ENCODE peak calls at places on chromosomes 7 and 10, in six cellular contexts. One of them, this sample, is unnamed.

GRCh38 chr7:26103541-26104070 is 48.4 kb upstream of the NFE2L3 start:
- DNase-seq in H1: no peak
- DNase-seq in GM12878: no peak
- DNase-seq in K562: no peak
- DNase-seq in HepG2: no peak
- DNase-seq in HCT116: no peak
- DNase-seq in this sample: no peak

GRCh38 chr10:116272497-116273221 is at the start of gene GFRA1:
- DNase-seq in HepG2: no peak
- DNase-seq in GM12878: no peak
- DNase-seq in HCT116: no peak
- DNase-seq in K562: no peak
- DNase-seq in H1: no peak
- DNase-seq in this sample: peak

GRCh38 chr7:141558544-141559183 is 7.5 kb downstream of the AGK start:
- DNase-seq in GM12878: peak
- DNase-seq in HCT116: no peak
- DNase-seq in H1: no peak
- DNase-seq in HepG2: no peak
- DNase-seq in K562: no peak
- DNase-seq in this sample: no peak

GRCh38 chr10:4194231-4194630 is 409.2 kb upstream of the KLF6 start:
- DNase-seq in H1: no peak
- DNase-seq in HepG2: no peak
- DNase-seq in GM12878: no peak
- DNase-seq in HCT116: no peak
- DNase-seq in K562: no peak
- DNase-seq in this sample: no peak

GRCh38 chr10:118968071-118968470 is 61.4 kb upstream of the NANOS1 start:
- DNase-seq in GM12878: no peak
- DNase-seq in K562: no peak
- DNase-seq in HCT116: no peak
- DNase-seq in H1: no peak
- DNase-seq in HepG2: no peak
- DNase-seq in this sample: no peak

GRCh38 chr7:122448893-122449589 is 144.5 kb upstream of the FEZF1 start:
- DNase-seq in K562: no peak
- DNase-seq in GM12878: no peak
- DNase-seq in HepG2: no peak
- DNase-seq in H1: no peak
- DNase-seq in HCT116: no peak
- DNase-seq in this sample: no peak

GRCh38 chr10:92239600-92240288 is 51.1 kb downstream of the CPEB3 start:
- DNase-seq in HepG2: no peak
- DNase-seq in K562: no peak
- DNase-seq in GM12878: no peak
- DNase-seq in HCT116: no peak
- DNase-seq in H1: no peak
- DNase-seq in this sample: peak

GRCh38 chr10:13862541-13863233 is 275.9 kb downstream of the PRPF18 start:
- DNase-seq in H1: no peak
- DNase-seq in K562: no peak
- DNase-seq in HepG2: no peak
- DNase-seq in HCT116: no peak
- DNase-seq in GM12878: no peak
- DNase-seq in this sample: no peak

GRCh38 chr7:107920048-107920772 is 29.2 kb downstream of the DLD start:
- DNase-seq in HCT116: no peak
- DNase-seq in K562: no peak
- DNase-seq in HepG2: no peak
- DNase-seq in GM12878: no peak
- DNase-seq in H1: no peak
- DNase-seq in this sample: no peak

DNA sequence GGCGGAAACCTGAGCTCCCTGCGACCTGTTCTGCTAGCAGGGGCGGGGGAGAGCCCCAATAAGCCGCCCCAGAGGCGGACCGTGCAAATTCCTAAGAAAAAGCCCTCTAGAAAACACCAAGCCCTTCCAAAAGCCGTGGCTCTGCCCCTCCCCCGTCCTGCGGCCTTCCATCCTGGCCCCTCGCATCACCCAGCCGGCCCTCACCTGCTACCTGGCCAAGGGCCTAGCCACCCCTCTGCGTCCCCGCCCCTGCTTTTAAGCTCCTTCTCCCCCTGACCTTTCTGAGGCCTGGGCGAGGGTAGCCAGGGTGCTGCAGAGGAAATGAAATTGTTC is 24.9 kb downstream of the SKIDA1 start:
- DNase-seq in HepG2: no peak
- DNase-seq in GM12878: no peak
- DNase-seq in HCT116: no peak
- DNase-seq in H1: no peak
- DNase-seq in K562: no peak
- DNase-seq in this sample: no peak
- H3K27ac ChIP-seq in HepG2: no peak
- H3K27ac ChIP-seq in GM12878: no peak
- H3K27ac ChIP-seq in HCT116: no peak
- H3K27ac ChIP-seq in H1: no peak
- H3K27ac ChIP-seq in K562: no peak
- H3K27ac ChIP-seq in this sample: no peak

GRCh38 chr7:139739863-139740597 is 37.8 kb downstream of the HIPK2 start:
- DNase-seq in H1: no peak
- DNase-seq in HepG2: no peak
- DNase-seq in HCT116: no peak
- DNase-seq in K562: no peak
- DNase-seq in GM12878: no peak
- DNase-seq in this sample: no peak
- TF ChIP-seq YY1 in H1: no peak
- TF ChIP-seq YY1 in HepG2: no peak
- TF ChIP-seq YY1 in HCT116: no peak
- TF ChIP-seq YY1 in K562: no peak
- TF ChIP-seq YY1 in GM12878: no peak
- TF ChIP-seq YY1 in this sample: no peak

GRCh38 chr7:151897201-151897711 is 20.3 kb upstream of the PRKAG2 start:
- DNase-seq in H1: no peak
- DNase-seq in GM12878: no peak
- DNase-seq in K562: no peak
- DNase-seq in HCT116: no peak
- DNase-seq in HepG2: no peak
- DNase-seq in this sample: no peak
- H3K27ac ChIP-seq in H1: no peak
- H3K27ac ChIP-seq in GM12878: no peak
- H3K27ac ChIP-seq in K562: no peak
- H3K27ac ChIP-seq in HCT116: no peak
- H3K27ac ChIP-seq in HepG2: no peak
- H3K27ac ChIP-seq in this sample: no peak

GRCh38 chr7:42237162-42237821 is at the start of gene GLI3:
- DNase-seq in HepG2: no peak
- DNase-seq in H1: no peak
- DNase-seq in K562: peak
- DNase-seq in GM12878: no peak
- DNase-seq in HCT116: no peak
- DNase-seq in this sample: peak

GRCh38 chr7:42234736-42235135 is 2.3 kb downstream of the GLI3 start:
- DNase-seq in HepG2: no peak
- DNase-seq in HCT116: no peak
- DNase-seq in K562: no peak
- DNase-seq in H1: no peak
- DNase-seq in GM12878: no peak
- DNase-seq in this sample: no peak

GRCh38 chr7:42235734-42236133 is 1.3 kb downstream of the GLI3 start:
- DNase-seq in K562: no peak
- DNase-seq in HepG2: no peak
- DNase-seq in H1: no peak
- DNase-seq in GM12878: no peak
- DNase-seq in HCT116: no peak
- DNase-seq in this sample: no peak

GRCh38 chr7:42237891-42238531 is 1.0 kb upstream of the GLI3 start:
- DNase-seq in HepG2: no peak
- DNase-seq in GM12878: no peak
- DNase-seq in HCT116: no peak
- DNase-seq in H1: no peak
- DNase-seq in K562: peak
- DNase-seq in this sample: no peak

GRCh38 chr7:42236266-42237161 is 495 bp downstream of the GLI3 start:
- DNase-seq in HepG2: no peak
- DNase-seq in H1: no peak
- DNase-seq in GM12878: no peak
- DNase-seq in HCT116: no peak
- DNase-seq in K562: no peak
- DNase-seq in this sample: peak
- TF ChIP-seq YY1 in HepG2: no peak
- TF ChIP-seq YY1 in H1: peak
- TF ChIP-seq YY1 in GM12878: no peak
- TF ChIP-seq YY1 in HCT116: no peak
- TF ChIP-seq YY1 in K562: no peak
- TF ChIP-seq YY1 in this sample: no peak

GRCh38 chr7:105009667-105010537 is 4.1 kb upstream of the KMT2E start:
- DNase-seq in HepG2: no peak
- DNase-seq in GM12878: no peak
- DNase-seq in K562: no peak
- DNase-seq in HCT116: no peak
- DNase-seq in H1: no peak
- DNase-seq in this sample: no peak
- H3K27ac ChIP-seq in HepG2: no peak
- H3K27ac ChIP-seq in GM12878: peak
- H3K27ac ChIP-seq in K562: peak
- H3K27ac ChIP-seq in HCT116: no peak
- H3K27ac ChIP-seq in H1: no peak
- H3K27ac ChIP-seq in this sample: no peak

GRCh38 chr7:70585071-70585470 is 546.9 kb upstream of the GALNT17 start:
- DNase-seq in HCT116: no peak
- DNase-seq in HepG2: no peak
- DNase-seq in GM12878: no peak
- DNase-seq in H1: no peak
- DNase-seq in K562: no peak
- DNase-seq in this sample: peak
- TF ChIP-seq YY1 in HCT116: no peak
- TF ChIP-seq YY1 in HepG2: no peak
- TF ChIP-seq YY1 in GM12878: no peak
- TF ChIP-seq YY1 in H1: no peak
- TF ChIP-seq YY1 in K562: no peak
- TF ChIP-seq YY1 in this sample: no peak

This sample was measured in SK-N-SH.